ENCODE peak calls at places on chromosomes 4 and X, in four cellular contexts. One of them, this sample, is unnamed.

GRCh38 chr4:16897991-16898827 is at the start of gene LDB2:
- DNase-seq in left ventricle myocardium inferior: peak
- DNase-seq in tibial artery: peak
- DNase-seq in colonic mucosa: peak
- DNase-seq in this sample: no peak

GRCh38 chrX:15877380-15877779 is 22.8 kb upstream of the AP1S2 start:
- DNase-seq in left ventricle myocardium inferior: peak
- DNase-seq in colonic mucosa: no peak
- DNase-seq in tibial artery: no peak
- DNase-seq in this sample: no peak

GRCh38 chrX:40237745-40238178 is 140.0 kb upstream of the BCOR start:
- DNase-seq in left ventricle myocardium inferior: no peak
- DNase-seq in tibial artery: no peak
- DNase-seq in colonic mucosa: no peak
- DNase-seq in this sample: no peak

GRCh38 chr4:150570862-150571261 is 11.1 kb upstream of the MAB21L2 start:
- DNase-seq in left ventricle myocardium inferior: no peak
- DNase-seq in colonic mucosa: no peak
- DNase-seq in tibial artery: no peak
- DNase-seq in this sample: no peak

GRCh38 chr4:7857238-7857701 is 82.4 kb downstream of the AFAP1 start:
- DNase-seq in left ventricle myocardium inferior: peak
- DNase-seq in tibial artery: no peak
- DNase-seq in colonic mucosa: no peak
- DNase-seq in this sample: no peak

GRCh38 chr4:31043382-31044062 is 323.4 kb downstream of the PCDH7 start:
- DNase-seq in colonic mucosa: no peak
- DNase-seq in left ventricle myocardium inferior: no peak
- DNase-seq in tibial artery: no peak
- DNase-seq in this sample: no peak

GRCh38 chr4:131534944-131535640 is 1614.0 kb upstream of the PCDH10 start:
- DNase-seq in left ventricle myocardium inferior: no peak
- DNase-seq in colonic mucosa: no peak
- DNase-seq in tibial artery: no peak
- DNase-seq in this sample: no peak

GRCh38 chrX:108641589-108642272 is 94.6 kb downstream of the IRS4 start:
- DNase-seq in left ventricle myocardium inferior: no peak
- DNase-seq in colonic mucosa: no peak
- DNase-seq in tibial artery: no peak
- DNase-seq in this sample: no peak

GRCh38 chr4:92241094-92241493 is 62.7 kb upstream of the GRID2 start:
- DNase-seq in tibial artery: no peak
- DNase-seq in left ventricle myocardium inferior: no peak
- DNase-seq in colonic mucosa: no peak
- DNase-seq in this sample: no peak

GRCh38 chrX:114344756-114345155 is 239.1 kb upstream of the HTR2C start:
- DNase-seq in left ventricle myocardium inferior: no peak
- DNase-seq in colonic mucosa: no peak
- DNase-seq in tibial artery: no peak
- DNase-seq in this sample: no peak

GRCh38 chrX:95675794-95676193 is 1008.8 kb upstream of the DIAPH2 start:
- DNase-seq in left ventricle myocardium inferior: no peak
- DNase-seq in tibial artery: no peak
- DNase-seq in colonic mucosa: no peak
- DNase-seq in this sample: peak

GRCh38 chr4:18568600-18568999 is 547.0 kb upstream of the LCORL start:
- DNase-seq in tibial artery: no peak
- DNase-seq in colonic mucosa: no peak
- DNase-seq in left ventricle myocardium inferior: no peak
- DNase-seq in this sample: no peak

GRCh38 chr4:142036795-142037583 is 400.6 kb downstream of the IL15 start:
- DNase-seq in left ventricle myocardium inferior: no peak
- DNase-seq in colonic mucosa: no peak
- DNase-seq in tibial artery: no peak
- DNase-seq in this sample: peak

GRCh38 chr4:6901669-6902317 is 7.8 kb upstream of the TBC1D14 start:
- DNase-seq in tibial artery: no peak
- DNase-seq in colonic mucosa: no peak
- DNase-seq in left ventricle myocardium inferior: no peak
- DNase-seq in this sample: no peak

GRCh38 chr4:23827971-23828680 is 61.7 kb downstream of the PPARGC1A start:
- DNase-seq in left ventricle myocardium inferior: no peak
- DNase-seq in tibial artery: no peak
- DNase-seq in colonic mucosa: no peak
- DNase-seq in this sample: no peak

GRCh38 chr4:77820836-77821561 is 1.8 kb upstream of the CNOT6L start:
- DNase-seq in left ventricle myocardium inferior: no peak
- DNase-seq in tibial artery: no peak
- DNase-seq in colonic mucosa: peak
- DNase-seq in this sample: no peak

GRCh38 chr4:109229028-109229427 is 73.4 kb downstream of the COL25A1 start:
- DNase-seq in colonic mucosa: no peak
- DNase-seq in tibial artery: no peak
- DNase-seq in left ventricle myocardium inferior: no peak
- DNase-seq in this sample: no peak

GRCh38 chr4:76257824-76258223 is 6.3 kb downstream of the FAM47E start:
- DNase-seq in colonic mucosa: no peak
- DNase-seq in tibial artery: no peak
- DNase-seq in left ventricle myocardium inferior: no peak
- DNase-seq in this sample: no peak

GRCh38 chr4:62676962-62677361 is 1476.8 kb downstream of the ADGRL3 start:
- DNase-seq in colonic mucosa: no peak
- DNase-seq in tibial artery: no peak
- DNase-seq in left ventricle myocardium inferior: no peak
- DNase-seq in this sample: no peak

GRCh38 chrX:56550667-56551066 is 12.8 kb upstream of the UBQLN2 start:
- DNase-seq in colonic mucosa: no peak
- DNase-seq in left ventricle myocardium inferior: no peak
- DNase-seq in tibial artery: no peak
- DNase-seq in this sample: no peak

GRCh38 chrX:1528186-1528883 is 8.7 kb downstream of the P2RY8 start:
- DNase-seq in left ventricle myocardium inferior: no peak
- DNase-seq in tibial artery: peak
- DNase-seq in colonic mucosa: no peak
- DNase-seq in this sample: no peak

DNA sequence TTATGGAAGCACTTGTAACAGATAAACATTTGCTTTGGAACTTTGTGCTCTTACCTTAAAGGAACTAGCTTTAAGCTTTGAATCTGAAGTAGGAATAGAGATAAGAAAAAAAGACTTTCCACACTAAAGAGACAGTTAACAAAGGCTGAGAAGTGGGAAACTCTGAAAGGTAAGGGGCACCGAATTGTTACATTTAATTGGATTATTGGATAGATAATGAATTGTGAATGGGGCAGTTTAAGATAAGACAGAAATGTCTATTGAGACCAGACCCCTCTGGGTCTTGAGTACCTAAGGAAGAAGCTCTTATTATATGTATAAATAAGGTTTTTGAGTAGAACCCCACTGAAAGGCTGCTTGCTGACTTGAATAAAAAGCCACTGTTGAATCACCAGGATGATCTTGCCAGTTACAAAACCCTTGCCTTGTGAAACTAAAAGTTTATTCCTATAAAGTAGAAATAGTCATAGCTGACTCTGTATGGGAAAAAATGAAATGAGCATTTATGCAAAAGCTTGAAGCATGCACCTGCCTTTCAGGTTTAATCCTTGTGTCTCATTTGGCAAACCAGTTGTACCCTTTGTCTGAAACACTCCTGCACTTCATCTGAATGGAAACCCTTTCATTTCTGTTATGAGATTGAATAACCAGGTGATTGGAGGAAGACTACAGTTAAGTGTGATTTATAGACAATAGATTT is 423.2 kb downstream of the RPA4 start:
- DNase-seq in colonic mucosa: no peak
- DNase-seq in left ventricle myocardium inferior: no peak
- DNase-seq in tibial artery: no peak
- DNase-seq in this sample: no peak
- H3K27ac ChIP-seq in colonic mucosa: no peak
- H3K27ac ChIP-seq in left ventricle myocardium inferior: no peak
- H3K27ac ChIP-seq in tibial artery: no peak
- H3K27ac ChIP-seq in this sample: no peak

GRCh38 chrX:119041175-119041574 is 31.6 kb upstream of the CT47C1 start:
- DNase-seq in colonic mucosa: peak
- DNase-seq in tibial artery: peak
- DNase-seq in left ventricle myocardium inferior: peak
- DNase-seq in this sample: no peak

GRCh38 chrX:119042996-119043395 is 29.8 kb upstream of the CT47C1 start:
- DNase-seq in tibial artery: no peak
- DNase-seq in left ventricle myocardium inferior: no peak
- DNase-seq in colonic mucosa: no peak
- DNase-seq in this sample: no peak

GRCh38 chrX:119040432-119040831 is 32.4 kb upstream of the CT47C1 start:
- DNase-seq in left ventricle myocardium inferior: no peak
- DNase-seq in tibial artery: no peak
- DNase-seq in colonic mucosa: no peak
- DNase-seq in this sample: no peak

GRCh38 chrX:119045884-119046283 is 26.9 kb upstream of the CT47C1 start:
- DNase-seq in colonic mucosa: no peak
- DNase-seq in left ventricle myocardium inferior: no peak
- DNase-seq in tibial artery: no peak
- DNase-seq in this sample: no peak

GRCh38 chrX:119042040-119042439 is 30.8 kb upstream of the CT47C1 start:
- DNase-seq in left ventricle myocardium inferior: no peak
- DNase-seq in tibial artery: no peak
- DNase-seq in colonic mucosa: no peak
- DNase-seq in this sample: no peak
- H3K27ac ChIP-seq in left ventricle myocardium inferior: peak
- H3K27ac ChIP-seq in tibial artery: peak
- H3K27ac ChIP-seq in colonic mucosa: peak
- H3K27ac ChIP-seq in this sample: no peak

GRCh38 chrX:125395626-125396025 is 76.0 kb downstream of the TEX13C start:
- DNase-seq in left ventricle myocardium inferior: no peak
- DNase-seq in colonic mucosa: no peak
- DNase-seq in tibial artery: no peak
- DNase-seq in this sample: no peak
- H3K27ac ChIP-seq in left ventricle myocardium inferior: no peak
- H3K27ac ChIP-seq in colonic mucosa: no peak
- H3K27ac ChIP-seq in tibial artery: no peak
- H3K27ac ChIP-seq in this sample: no peak

DNA sequence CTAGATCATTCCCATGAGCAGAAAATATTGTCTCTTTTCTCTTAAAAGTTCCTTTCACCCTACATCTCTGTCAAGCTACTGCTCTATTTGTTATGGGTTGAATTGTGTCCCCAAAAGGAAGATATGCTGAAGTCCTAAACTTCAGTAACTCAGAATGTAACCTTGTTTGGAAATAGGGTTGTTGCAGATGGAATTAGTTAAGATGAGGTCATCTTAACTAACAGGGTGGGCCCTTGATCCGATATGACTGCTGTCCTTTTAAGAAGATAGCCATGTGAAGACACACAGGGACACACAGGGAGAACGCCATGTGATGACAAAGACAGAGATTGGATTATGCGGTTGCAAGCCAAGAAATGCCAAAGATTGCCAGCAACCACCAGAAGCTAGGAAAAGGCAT is 12.8 kb upstream of the SLC39A8 start:
- DNase-seq in tibial artery: no peak
- DNase-seq in left ventricle myocardium inferior: no peak
- DNase-seq in colonic mucosa: no peak
- DNase-seq in this sample: no peak
- H3K27ac ChIP-seq in tibial artery: no peak
- H3K27ac ChIP-seq in left ventricle myocardium inferior: no peak
- H3K27ac ChIP-seq in colonic mucosa: no peak
- H3K27ac ChIP-seq in this sample: no peak

DNA sequence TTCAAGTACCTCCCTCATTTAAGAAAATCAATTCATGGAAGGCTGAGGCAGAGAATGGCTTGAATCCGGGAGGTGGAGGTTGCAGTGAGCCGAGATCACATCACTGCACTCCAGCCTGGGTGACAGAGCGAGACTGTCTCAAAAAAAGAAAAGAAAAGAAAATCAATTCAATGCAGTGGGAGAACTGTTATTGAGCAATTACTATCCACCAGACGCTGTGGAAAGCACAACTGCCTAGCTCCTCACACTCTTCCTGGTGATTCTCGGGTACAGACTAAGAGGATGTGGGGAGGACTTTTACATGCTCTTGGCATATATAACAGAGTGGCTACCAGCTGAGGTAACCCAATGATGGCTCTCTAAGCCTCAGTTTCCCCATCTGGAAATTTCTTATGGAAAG is 2.7 kb upstream of the TMSB4X start:
- DNase-seq in left ventricle myocardium inferior: no peak
- DNase-seq in colonic mucosa: no peak
- DNase-seq in tibial artery: no peak
- DNase-seq in this sample: no peak
- H3K27ac ChIP-seq in left ventricle myocardium inferior: peak
- H3K27ac ChIP-seq in colonic mucosa: peak
- H3K27ac ChIP-seq in tibial artery: peak
- H3K27ac ChIP-seq in this sample: no peak